ENCODE peak calls at places on chromosomes 12 and 14, in four cellular contexts. One of them, this sample, is unnamed. For H3K4me1, the result is how much of the 10 kb centered on the place peaks cover.

GRCh38 chr14:56702515-56702914 is 107.8 kb downstream of the OTX2 start:
- DNase-seq in Panc1: no peak
- DNase-seq in hepatocyte: no peak
- DNase-seq in CD8-positive, alpha-beta memory T cell: no peak
- DNase-seq in this sample: no peak

GRCh38 chr12:67433393-67434175 is 164.4 kb downstream of the CAND1 start:
- DNase-seq in Panc1: no peak
- DNase-seq in CD8-positive, alpha-beta memory T cell: no peak
- DNase-seq in hepatocyte: no peak
- DNase-seq in this sample: no peak

GRCh38 chr14:63045234-63045611 is at the start of gene KCNH5:
- DNase-seq in hepatocyte: peak
- DNase-seq in Panc1: no peak
- DNase-seq in CD8-positive, alpha-beta memory T cell: no peak
- DNase-seq in this sample: peak

GRCh38 chr14:73786942-73787759 is 64.5 kb upstream of the PTGR2 start:
- DNase-seq in CD8-positive, alpha-beta memory T cell: peak
- DNase-seq in Panc1: no peak
- DNase-seq in hepatocyte: peak
- DNase-seq in this sample: peak

GRCh38 chr14:54803926-54804719 is 98.5 kb downstream of the GCH1 start:
- DNase-seq in CD8-positive, alpha-beta memory T cell: no peak
- DNase-seq in Panc1: no peak
- DNase-seq in hepatocyte: no peak
- DNase-seq in this sample: no peak

GRCh38 chr12:47900480-47901129 is 4.2 kb downstream of the VDR start:
- DNase-seq in CD8-positive, alpha-beta memory T cell: no peak
- DNase-seq in Panc1: no peak
- DNase-seq in hepatocyte: peak
- DNase-seq in this sample: no peak

GRCh38 chr12:68932123-68932700 is 759 bp downstream of the CPM start:
- DNase-seq in CD8-positive, alpha-beta memory T cell: no peak
- DNase-seq in hepatocyte: no peak
- DNase-seq in Panc1: no peak
- DNase-seq in this sample: no peak

GRCh38 chr14:60565211-60565610 is 56.3 kb downstream of the SIX6 start:
- DNase-seq in hepatocyte: no peak
- DNase-seq in Panc1: no peak
- DNase-seq in CD8-positive, alpha-beta memory T cell: no peak
- DNase-seq in this sample: no peak

GRCh38 chr12:6026998-6027397 is 81.9 kb upstream of the ANO2 start:
- DNase-seq in hepatocyte: no peak
- DNase-seq in Panc1: no peak
- DNase-seq in CD8-positive, alpha-beta memory T cell: no peak
- DNase-seq in this sample: no peak

GRCh38 chr14:39109893-39110715 is 4.0 kb upstream of the GEMIN2 start:
- DNase-seq in hepatocyte: no peak
- DNase-seq in CD8-positive, alpha-beta memory T cell: no peak
- DNase-seq in Panc1: no peak
- DNase-seq in this sample: no peak

GRCh38 chr12:45125997-45126396 is 75.1 kb upstream of the DBX2 start:
- DNase-seq in hepatocyte: no peak
- DNase-seq in CD8-positive, alpha-beta memory T cell: no peak
- DNase-seq in Panc1: no peak
- DNase-seq in this sample: no peak

GRCh38 chr14:67411820-67412421 is at the start of gene PLEK2:
- DNase-seq in Panc1: no peak
- DNase-seq in CD8-positive, alpha-beta memory T cell: peak
- DNase-seq in hepatocyte: peak
- DNase-seq in this sample: no peak

GRCh38 chr14:39365354-39365753 is 66.9 kb downstream of the FBXO33 start:
- DNase-seq in hepatocyte: no peak
- DNase-seq in CD8-positive, alpha-beta memory T cell: no peak
- DNase-seq in Panc1: no peak
- DNase-seq in this sample: no peak

GRCh38 chr12:126617312-126617711 is 1552.1 kb downstream of the AACS start:
- DNase-seq in Panc1: no peak
- DNase-seq in hepatocyte: no peak
- DNase-seq in CD8-positive, alpha-beta memory T cell: no peak
- DNase-seq in this sample: no peak

GRCh38 chr12:91677556-91677955 is 468.1 kb downstream of the BTG1 start:
- DNase-seq in hepatocyte: no peak
- DNase-seq in CD8-positive, alpha-beta memory T cell: no peak
- DNase-seq in Panc1: no peak
- DNase-seq in this sample: no peak

GRCh38 chr12:122452701-122453285 is 30.3 kb upstream of the CLIP1 start:
- DNase-seq in CD8-positive, alpha-beta memory T cell: no peak
- DNase-seq in Panc1: no peak
- DNase-seq in hepatocyte: no peak
- DNase-seq in this sample: no peak

GRCh38 chr12:46332260-46332659 is 40.3 kb downstream of the SLC38A2 start:
- DNase-seq in hepatocyte: no peak
- DNase-seq in Panc1: no peak
- DNase-seq in CD8-positive, alpha-beta memory T cell: no peak
- DNase-seq in this sample: no peak

GRCh38 chr14:93893550-93894329 is 33.4 kb upstream of the FAM181A start:
- DNase-seq in hepatocyte: no peak
- DNase-seq in CD8-positive, alpha-beta memory T cell: no peak
- DNase-seq in Panc1: no peak
- DNase-seq in this sample: no peak

GRCh38 chr14:33922125-33922524 is 28.7 kb downstream of the EGLN3 start:
- DNase-seq in CD8-positive, alpha-beta memory T cell: no peak
- DNase-seq in hepatocyte: no peak
- DNase-seq in Panc1: no peak
- DNase-seq in this sample: no peak

GRCh38 chr12:109873653-109874052 is 6.7 kb downstream of the GLTP start:
- DNase-seq in CD8-positive, alpha-beta memory T cell: no peak
- DNase-seq in hepatocyte: no peak
- DNase-seq in Panc1: no peak
- DNase-seq in this sample: peak

GRCh38 chr12:48810817-48811453 is 7.4 kb upstream of the CACNB3 start:
- DNase-seq in CD8-positive, alpha-beta memory T cell: no peak
- DNase-seq in hepatocyte: peak
- DNase-seq in Panc1: no peak
- DNase-seq in this sample: peak

GRCh38 chr14:71050227-71050823 is 143.1 kb downstream of the PCNX1 start:
- DNase-seq in Panc1: no peak
- DNase-seq in CD8-positive, alpha-beta memory T cell: no peak
- DNase-seq in hepatocyte: no peak
- DNase-seq in this sample: peak

GRCh38 chr14:75254381-75254821 is 24.2 kb upstream of the FOS start:
- DNase-seq in CD8-positive, alpha-beta memory T cell: no peak
- DNase-seq in hepatocyte: peak
- DNase-seq in Panc1: no peak
- DNase-seq in this sample: no peak

GRCh38 chr12:12648284-12648683 is 36.6 kb downstream of the CREBL2 start:
- DNase-seq in CD8-positive, alpha-beta memory T cell: no peak
- DNase-seq in hepatocyte: no peak
- DNase-seq in Panc1: no peak
- DNase-seq in this sample: no peak

GRCh38 chr12:27424631-27425230 is 21.8 kb upstream of the SMCO2 start:
- DNase-seq in CD8-positive, alpha-beta memory T cell: peak
- DNase-seq in Panc1: peak
- DNase-seq in hepatocyte: peak
- DNase-seq in this sample: peak

GRCh38 chr14:35331605-35332516 is 39.7 kb downstream of the PSMA6 start:
- DNase-seq in hepatocyte: peak
- DNase-seq in Panc1: no peak
- DNase-seq in CD8-positive, alpha-beta memory T cell: no peak
- DNase-seq in this sample: peak
- H3K4me1 ChIP-seq in hepatocyte: under half
- H3K4me1 ChIP-seq in Panc1: under half
- H3K4me1 ChIP-seq in CD8-positive, alpha-beta memory T cell: under half
- H3K4me1 ChIP-seq in this sample: under half

GRCh38 chr14:44966601-44967336 is 4.8 kb downstream of the TOGARAM1 start:
- DNase-seq in hepatocyte: no peak
- DNase-seq in Panc1: no peak
- DNase-seq in CD8-positive, alpha-beta memory T cell: no peak
- DNase-seq in this sample: no peak

GRCh38 chr14:44962573-44963528 is 861 bp downstream of the TOGARAM1 start:
- DNase-seq in hepatocyte: peak
- DNase-seq in CD8-positive, alpha-beta memory T cell: no peak
- DNase-seq in Panc1: no peak
- DNase-seq in this sample: peak

GRCh38 chr14:44961151-44961729 is 507 bp downstream of the KLHL28 start:
- DNase-seq in hepatocyte: peak
- DNase-seq in CD8-positive, alpha-beta memory T cell: peak
- DNase-seq in Panc1: no peak
- DNase-seq in this sample: peak

GRCh38 chr14:44961730-44962572 is at the start of the genes KLHL28 and TOGARAM1:
- DNase-seq in CD8-positive, alpha-beta memory T cell: peak
- DNase-seq in Panc1: peak
- DNase-seq in hepatocyte: peak
- DNase-seq in this sample: peak

DNA sequence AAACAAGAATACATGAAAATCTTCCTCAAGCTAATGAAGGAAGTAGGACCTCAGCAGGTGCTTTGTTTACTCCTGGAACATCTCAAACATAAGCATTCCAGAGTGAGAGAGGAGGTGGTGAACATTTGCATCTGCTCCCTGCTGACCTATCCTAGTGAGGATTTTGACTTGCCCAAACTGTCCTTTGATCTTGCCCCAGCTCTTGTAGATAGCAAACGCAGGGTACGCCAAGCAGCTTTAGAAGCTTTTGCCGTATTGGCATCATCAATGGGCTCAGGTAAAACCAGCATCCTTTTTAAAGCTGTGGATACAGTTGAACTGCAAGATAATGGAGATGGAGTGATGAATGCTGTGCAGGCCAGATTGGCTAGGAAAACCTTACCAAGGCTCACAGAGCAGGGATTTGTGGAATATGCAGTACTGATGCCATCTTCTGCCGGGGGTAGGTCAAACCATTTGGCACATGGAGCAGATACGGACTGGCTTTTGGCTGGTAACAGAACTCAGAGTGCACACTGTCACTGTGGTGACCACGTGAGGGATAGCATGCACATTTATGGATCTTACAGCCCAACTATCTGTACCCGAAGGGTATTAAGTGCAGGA is 1.9 kb downstream of the TOGARAM1 start:
- DNase-seq in Panc1: no peak
- DNase-seq in hepatocyte: no peak
- DNase-seq in CD8-positive, alpha-beta memory T cell: no peak
- DNase-seq in this sample: no peak
- H3K27ac ChIP-seq in Panc1: peak
- H3K27ac ChIP-seq in hepatocyte: no peak
- H3K27ac ChIP-seq in CD8-positive, alpha-beta memory T cell: no peak
- H3K27ac ChIP-seq in this sample: peak

GRCh38 chr12:112905451-112906089 is 1.2 kb upstream of the OAS1 start:
- DNase-seq in hepatocyte: no peak
- DNase-seq in CD8-positive, alpha-beta memory T cell: no peak
- DNase-seq in Panc1: no peak
- DNase-seq in this sample: no peak
- H3K4me1 ChIP-seq in hepatocyte: under half
- H3K4me1 ChIP-seq in CD8-positive, alpha-beta memory T cell: half or more
- H3K4me1 ChIP-seq in Panc1: under half
- H3K4me1 ChIP-seq in this sample: under half

GRCh38 chr12:64820593-64820992 is 3.9 kb upstream of the TBC1D30 start:
- DNase-seq in hepatocyte: no peak
- DNase-seq in Panc1: no peak
- DNase-seq in CD8-positive, alpha-beta memory T cell: no peak
- DNase-seq in this sample: no peak
- H3K27ac ChIP-seq in hepatocyte: no peak
- H3K27ac ChIP-seq in Panc1: no peak
- H3K27ac ChIP-seq in CD8-positive, alpha-beta memory T cell: no peak
- H3K27ac ChIP-seq in this sample: peak

GRCh38 chr12:118059645-118060275 is 1.2 kb downstream of the WSB2 start:
- DNase-seq in Panc1: no peak
- DNase-seq in CD8-positive, alpha-beta memory T cell: no peak
- DNase-seq in hepatocyte: no peak
- DNase-seq in this sample: no peak

GRCh38 chr12:118061011-118061875 is at the start of gene WSB2:
- DNase-seq in Panc1: no peak
- DNase-seq in hepatocyte: peak
- DNase-seq in CD8-positive, alpha-beta memory T cell: peak
- DNase-seq in this sample: peak

GRCh38 chr12:118058227-118058626 is 2.8 kb downstream of the WSB2 start:
- DNase-seq in Panc1: no peak
- DNase-seq in CD8-positive, alpha-beta memory T cell: no peak
- DNase-seq in hepatocyte: no peak
- DNase-seq in this sample: no peak

GRCh38 chr12:118060301-118061010 is 523 bp downstream of the WSB2 start:
- DNase-seq in hepatocyte: peak
- DNase-seq in CD8-positive, alpha-beta memory T cell: peak
- DNase-seq in Panc1: no peak
- DNase-seq in this sample: no peak

GRCh38 chr12:118058881-118059644 is 1.9 kb downstream of the WSB2 start:
- DNase-seq in hepatocyte: no peak
- DNase-seq in Panc1: no peak
- DNase-seq in CD8-positive, alpha-beta memory T cell: no peak
- DNase-seq in this sample: no peak
- H3K4me1 ChIP-seq in hepatocyte: under half
- H3K4me1 ChIP-seq in Panc1: half or more
- H3K4me1 ChIP-seq in CD8-positive, alpha-beta memory T cell: under half
- H3K4me1 ChIP-seq in this sample: under half

DNA sequence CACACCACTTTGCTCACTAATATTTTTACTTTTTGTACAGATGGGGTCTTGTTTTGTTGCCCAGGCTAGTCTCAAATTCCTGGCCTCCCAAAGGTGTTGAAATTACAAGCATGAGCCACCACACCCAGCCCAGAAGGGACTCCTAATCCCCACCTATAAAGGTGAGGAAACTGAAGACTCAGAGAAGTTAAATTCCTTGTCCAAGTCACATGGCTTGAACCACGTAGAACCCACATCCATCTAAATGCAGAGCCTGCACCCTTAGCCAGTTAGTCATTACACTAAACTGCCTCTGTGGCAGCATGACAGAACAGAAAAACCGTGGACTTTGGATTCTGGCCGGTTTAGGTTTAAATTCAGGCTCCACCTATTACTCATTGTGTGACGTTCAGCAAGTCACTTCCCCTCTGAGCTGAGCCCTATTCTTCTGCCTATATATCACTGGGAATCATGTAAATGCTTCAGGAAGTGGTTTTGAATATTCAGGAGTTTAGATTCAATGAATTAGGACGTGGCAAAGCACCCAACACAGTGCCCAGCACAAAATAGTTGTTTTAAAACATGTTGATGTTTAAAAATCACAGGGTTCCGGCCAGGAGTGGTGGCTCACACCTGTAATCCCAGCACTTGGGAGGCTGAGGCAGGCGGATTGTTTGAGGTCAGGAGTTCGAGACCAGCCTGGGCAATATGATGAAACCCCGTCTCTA is 3.0 kb upstream of the CORO1C start:
- DNase-seq in CD8-positive, alpha-beta memory T cell: no peak
- DNase-seq in hepatocyte: peak
- DNase-seq in Panc1: no peak
- DNase-seq in this sample: peak
- H3K27ac ChIP-seq in CD8-positive, alpha-beta memory T cell: no peak
- H3K27ac ChIP-seq in hepatocyte: peak
- H3K27ac ChIP-seq in Panc1: peak
- H3K27ac ChIP-seq in this sample: no peak

This sample was measured in cardiac muscle cell.